ENCODE peak calls at places on chromosomes 6 and 20, in nine cellular contexts. One of them, this sample, is unnamed.

GRCh38 chr6:113671440-113671839 is 185.7 kb upstream of the MARCKS start:
- DNase-seq in foreskin fibroblast: no peak
- DNase-seq in AG10803: no peak
- DNase-seq in left ventricle myocardium inferior: no peak
- DNase-seq in ascending aorta: no peak
- DNase-seq in GM23338: no peak
- DNase-seq in fibroblast of the aortic adventitia: no peak
- DNase-seq in heart right ventricle: no peak
- DNase-seq in AG04450: peak; percentile 11
- DNase-seq in this sample: no peak

GRCh38 chr6:22940571-22941290 is 371.4 kb downstream of the HDGFL1 start:
- DNase-seq in foreskin fibroblast: peak; percentile 35
- DNase-seq in AG10803: peak; percentile 77
- DNase-seq in left ventricle myocardium inferior: no peak
- DNase-seq in ascending aorta: no peak
- DNase-seq in GM23338: no peak
- DNase-seq in fibroblast of the aortic adventitia: peak; percentile 66
- DNase-seq in heart right ventricle: no peak
- DNase-seq in AG04450: no peak
- DNase-seq in this sample: no peak

GRCh38 chr6:156791261-156791850 is 14.2 kb downstream of the ARID1B start:
- DNase-seq in foreskin fibroblast: peak; percentile 46
- DNase-seq in AG10803: peak; percentile 44
- DNase-seq in left ventricle myocardium inferior: no peak
- DNase-seq in ascending aorta: no peak
- DNase-seq in GM23338: peak; percentile 75
- DNase-seq in fibroblast of the aortic adventitia: peak; percentile 74
- DNase-seq in heart right ventricle: no peak
- DNase-seq in AG04450: no peak
- DNase-seq in this sample: peak; percentile 75

GRCh38 chr6:34243901-34244884 is 4.6 kb downstream of the SMIM29 start:
- DNase-seq in foreskin fibroblast: peak; percentile 98
- DNase-seq in AG10803: peak; percentile 85
- DNase-seq in left ventricle myocardium inferior: no peak
- DNase-seq in ascending aorta: peak; percentile 92
- DNase-seq in GM23338: peak; percentile 71
- DNase-seq in fibroblast of the aortic adventitia: peak; percentile 87
- DNase-seq in heart right ventricle: peak; percentile 52
- DNase-seq in AG04450: peak; percentile 72
- DNase-seq in this sample: peak; percentile 77

GRCh38 chr6:71072508-71072907 is 115.6 kb upstream of the B3GAT2 start:
- DNase-seq in foreskin fibroblast: peak; percentile 31
- DNase-seq in AG10803: no peak
- DNase-seq in left ventricle myocardium inferior: no peak
- DNase-seq in ascending aorta: no peak
- DNase-seq in GM23338: no peak
- DNase-seq in fibroblast of the aortic adventitia: no peak
- DNase-seq in heart right ventricle: no peak
- DNase-seq in AG04450: no peak
- DNase-seq in this sample: peak; percentile 76

GRCh38 chr6:11771473-11772048 is 7.0 kb downstream of the ADTRP start:
- DNase-seq in foreskin fibroblast: peak; percentile 51
- DNase-seq in AG10803: no peak
- DNase-seq in left ventricle myocardium inferior: no peak
- DNase-seq in ascending aorta: no peak
- DNase-seq in GM23338: no peak
- DNase-seq in fibroblast of the aortic adventitia: peak; percentile 52
- DNase-seq in heart right ventricle: no peak
- DNase-seq in AG04450: no peak
- DNase-seq in this sample: no peak

GRCh38 chr6:4134841-4135664 is at the start of gene ECI2:
- DNase-seq in foreskin fibroblast: peak; percentile 70
- DNase-seq in AG10803: peak; percentile 62
- DNase-seq in left ventricle myocardium inferior: peak; percentile 78
- DNase-seq in ascending aorta: peak; percentile 87
- DNase-seq in GM23338: peak; percentile 83
- DNase-seq in fibroblast of the aortic adventitia: peak; percentile 40
- DNase-seq in heart right ventricle: peak; percentile 79
- DNase-seq in AG04450: no peak
- DNase-seq in this sample: no peak

GRCh38 chr20:44745560-44746366 is at the start of gene KCNK15:
- DNase-seq in foreskin fibroblast: peak; percentile 61
- DNase-seq in AG10803: no peak
- DNase-seq in left ventricle myocardium inferior: peak; percentile 55
- DNase-seq in ascending aorta: peak; percentile 86
- DNase-seq in GM23338: peak; percentile 73
- DNase-seq in fibroblast of the aortic adventitia: no peak
- DNase-seq in heart right ventricle: peak; percentile 50
- DNase-seq in AG04450: no peak
- DNase-seq in this sample: no peak

GRCh38 chr6:159910342-159910741 is 19.6 kb downstream of the MAS1 start:
- DNase-seq in foreskin fibroblast: no peak
- DNase-seq in AG10803: no peak
- DNase-seq in left ventricle myocardium inferior: no peak
- DNase-seq in ascending aorta: no peak
- DNase-seq in GM23338: no peak
- DNase-seq in fibroblast of the aortic adventitia: no peak
- DNase-seq in heart right ventricle: no peak
- DNase-seq in AG04450: no peak
- DNase-seq in this sample: no peak

GRCh38 chr6:80548496-80548895 is 442.0 kb downstream of the BCKDHB start:
- DNase-seq in foreskin fibroblast: peak; percentile 89
- DNase-seq in AG10803: peak; percentile 98
- DNase-seq in left ventricle myocardium inferior: no peak
- DNase-seq in ascending aorta: no peak
- DNase-seq in GM23338: no peak
- DNase-seq in fibroblast of the aortic adventitia: peak; percentile 99
- DNase-seq in heart right ventricle: no peak
- DNase-seq in AG04450: no peak
- DNase-seq in this sample: no peak

GRCh38 chr20:48945840-48946514 is 24.5 kb downstream of the ARFGEF2 start:
- DNase-seq in foreskin fibroblast: peak; percentile 33
- DNase-seq in AG10803: peak; percentile 30
- DNase-seq in left ventricle myocardium inferior: no peak
- DNase-seq in ascending aorta: no peak
- DNase-seq in GM23338: no peak
- DNase-seq in fibroblast of the aortic adventitia: no peak
- DNase-seq in heart right ventricle: no peak
- DNase-seq in AG04450: no peak
- DNase-seq in this sample: no peak

GRCh38 chr6:54718541-54719023 is 128.0 kb upstream of the FAM83B start:
- DNase-seq in foreskin fibroblast: no peak
- DNase-seq in AG10803: no peak
- DNase-seq in left ventricle myocardium inferior: no peak
- DNase-seq in ascending aorta: no peak
- DNase-seq in GM23338: no peak
- DNase-seq in fibroblast of the aortic adventitia: no peak
- DNase-seq in heart right ventricle: no peak
- DNase-seq in AG04450: no peak
- DNase-seq in this sample: no peak

GRCh38 chr20:40991181-40991889 is 37.3 kb upstream of the TOP1 start:
- DNase-seq in foreskin fibroblast: peak; percentile 19
- DNase-seq in AG10803: no peak
- DNase-seq in left ventricle myocardium inferior: no peak
- DNase-seq in ascending aorta: peak; percentile 66
- DNase-seq in GM23338: no peak
- DNase-seq in fibroblast of the aortic adventitia: no peak
- DNase-seq in heart right ventricle: no peak
- DNase-seq in AG04450: no peak
- DNase-seq in this sample: no peak

GRCh38 chr20:62523473-62524203 is 47.8 kb upstream of the GATA5 start:
- DNase-seq in foreskin fibroblast: peak; percentile 26
- DNase-seq in AG10803: no peak
- DNase-seq in left ventricle myocardium inferior: no peak
- DNase-seq in ascending aorta: no peak
- DNase-seq in GM23338: peak; percentile 69
- DNase-seq in fibroblast of the aortic adventitia: no peak
- DNase-seq in heart right ventricle: no peak
- DNase-seq in AG04450: no peak
- DNase-seq in this sample: no peak

GRCh38 chr6:32790306-32790705 is 26.5 kb downstream of the HLA-DOB start:
- DNase-seq in foreskin fibroblast: peak; percentile 8
- DNase-seq in AG10803: no peak
- DNase-seq in left ventricle myocardium inferior: no peak
- DNase-seq in ascending aorta: no peak
- DNase-seq in GM23338: no peak
- DNase-seq in fibroblast of the aortic adventitia: no peak
- DNase-seq in heart right ventricle: no peak
- DNase-seq in AG04450: no peak
- DNase-seq in this sample: no peak

GRCh38 chr6:32785781-32786533 is 22.6 kb upstream of the HLA-DQB2 start:
- DNase-seq in foreskin fibroblast: peak; percentile 65
- DNase-seq in AG10803: peak; percentile 53
- DNase-seq in left ventricle myocardium inferior: no peak
- DNase-seq in ascending aorta: no peak
- DNase-seq in GM23338: peak; percentile 83
- DNase-seq in fibroblast of the aortic adventitia: peak; percentile 63
- DNase-seq in heart right ventricle: no peak
- DNase-seq in AG04450: no peak
- DNase-seq in this sample: peak; percentile 9
- H3K4me3 ChIP-seq in foreskin fibroblast: no peak overlapping the region
- H3K4me3 ChIP-seq in AG10803: no peak overlapping the region
- H3K4me3 ChIP-seq in left ventricle myocardium inferior: no peak overlapping the region
- H3K4me3 ChIP-seq in ascending aorta: no peak overlapping the region
- H3K4me3 ChIP-seq in GM23338: no peak overlapping the region
- H3K4me3 ChIP-seq in fibroblast of the aortic adventitia: no peak overlapping the region
- H3K4me3 ChIP-seq in heart right ventricle: no peak overlapping the region
- H3K4me3 ChIP-seq in AG04450: no peak overlapping the region
- H3K4me3 ChIP-seq in this sample: no peak overlapping the region

DNA sequence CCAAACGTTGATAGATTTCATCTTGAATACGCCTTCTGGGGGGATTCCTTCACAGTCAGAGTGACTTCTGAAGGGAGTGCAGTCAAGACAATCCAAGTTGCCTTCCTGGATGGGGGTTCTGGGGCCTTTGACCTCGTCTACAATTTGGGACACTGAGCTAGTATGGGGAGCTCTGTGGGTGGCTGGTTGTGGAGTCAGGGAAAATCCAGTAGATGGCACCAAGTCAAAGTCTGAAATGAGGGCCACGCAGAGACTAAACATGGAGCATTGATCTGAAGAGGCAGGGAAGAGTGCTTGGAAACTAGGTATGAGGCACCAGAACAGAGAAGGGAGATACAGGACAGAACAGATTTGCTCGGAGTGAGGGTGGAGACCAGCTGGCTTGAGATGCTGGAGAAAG is 43.6 kb upstream of the CCN6 start:
- DNase-seq in foreskin fibroblast: no peak
- DNase-seq in AG10803: no peak
- DNase-seq in left ventricle myocardium inferior: no peak
- DNase-seq in ascending aorta: no peak
- DNase-seq in GM23338: no peak
- DNase-seq in fibroblast of the aortic adventitia: no peak
- DNase-seq in heart right ventricle: no peak
- DNase-seq in AG04450: no peak
- DNase-seq in this sample: no peak
- TF ChIP-seq CTCF in foreskin fibroblast: no peak
- TF ChIP-seq CTCF in AG10803: no peak
- TF ChIP-seq CTCF in left ventricle myocardium inferior: no peak
- TF ChIP-seq CTCF in ascending aorta: no peak
- TF ChIP-seq CTCF in GM23338: no peak
- TF ChIP-seq CTCF in fibroblast of the aortic adventitia: no peak
- TF ChIP-seq CTCF in heart right ventricle: no peak
- TF ChIP-seq CTCF in AG04450: no peak
- TF ChIP-seq CTCF in this sample: no peak

GRCh38 chr6:150978631-150979030 is 113.1 kb downstream of the MTHFD1L start:
- DNase-seq in foreskin fibroblast: no peak
- DNase-seq in AG10803: no peak
- DNase-seq in left ventricle myocardium inferior: no peak
- DNase-seq in ascending aorta: no peak
- DNase-seq in GM23338: no peak
- DNase-seq in fibroblast of the aortic adventitia: no peak
- DNase-seq in heart right ventricle: no peak
- DNase-seq in AG04450: no peak
- DNase-seq in this sample: no peak

GRCh38 chr6:150975136-150975535 is 109.6 kb downstream of the MTHFD1L start:
- DNase-seq in foreskin fibroblast: no peak
- DNase-seq in AG10803: no peak
- DNase-seq in left ventricle myocardium inferior: no peak
- DNase-seq in ascending aorta: no peak
- DNase-seq in GM23338: no peak
- DNase-seq in fibroblast of the aortic adventitia: no peak
- DNase-seq in heart right ventricle: no peak
- DNase-seq in AG04450: no peak
- DNase-seq in this sample: no peak

GRCh38 chr6:150979826-150980225 is 114.3 kb downstream of the MTHFD1L start:
- DNase-seq in foreskin fibroblast: no peak
- DNase-seq in AG10803: no peak
- DNase-seq in left ventricle myocardium inferior: no peak
- DNase-seq in ascending aorta: no peak
- DNase-seq in GM23338: no peak
- DNase-seq in fibroblast of the aortic adventitia: no peak
- DNase-seq in heart right ventricle: no peak
- DNase-seq in AG04450: peak; percentile 27
- DNase-seq in this sample: no peak

GRCh38 chr6:150981095-150981494 is 115.6 kb downstream of the MTHFD1L start:
- DNase-seq in foreskin fibroblast: no peak
- DNase-seq in AG10803: no peak
- DNase-seq in left ventricle myocardium inferior: no peak
- DNase-seq in ascending aorta: no peak
- DNase-seq in GM23338: no peak
- DNase-seq in fibroblast of the aortic adventitia: no peak
- DNase-seq in heart right ventricle: no peak
- DNase-seq in AG04450: no peak
- DNase-seq in this sample: no peak

GRCh38 chr6:150977276-150977675 is 111.8 kb downstream of the MTHFD1L start:
- DNase-seq in foreskin fibroblast: peak; percentile 41
- DNase-seq in AG10803: peak; percentile 47
- DNase-seq in left ventricle myocardium inferior: no peak
- DNase-seq in ascending aorta: no peak
- DNase-seq in GM23338: no peak
- DNase-seq in fibroblast of the aortic adventitia: no peak
- DNase-seq in heart right ventricle: no peak
- DNase-seq in AG04450: no peak
- DNase-seq in this sample: no peak
- H3K4me3 ChIP-seq in foreskin fibroblast: no peak overlapping the region
- H3K4me3 ChIP-seq in AG10803: no peak overlapping the region
- H3K4me3 ChIP-seq in left ventricle myocardium inferior: no peak overlapping the region
- H3K4me3 ChIP-seq in ascending aorta: no peak overlapping the region
- H3K4me3 ChIP-seq in GM23338: no peak overlapping the region
- H3K4me3 ChIP-seq in fibroblast of the aortic adventitia: no peak overlapping the region
- H3K4me3 ChIP-seq in heart right ventricle: no peak overlapping the region
- H3K4me3 ChIP-seq in AG04450: no peak overlapping the region
- H3K4me3 ChIP-seq in this sample: no peak overlapping the region

DNA sequence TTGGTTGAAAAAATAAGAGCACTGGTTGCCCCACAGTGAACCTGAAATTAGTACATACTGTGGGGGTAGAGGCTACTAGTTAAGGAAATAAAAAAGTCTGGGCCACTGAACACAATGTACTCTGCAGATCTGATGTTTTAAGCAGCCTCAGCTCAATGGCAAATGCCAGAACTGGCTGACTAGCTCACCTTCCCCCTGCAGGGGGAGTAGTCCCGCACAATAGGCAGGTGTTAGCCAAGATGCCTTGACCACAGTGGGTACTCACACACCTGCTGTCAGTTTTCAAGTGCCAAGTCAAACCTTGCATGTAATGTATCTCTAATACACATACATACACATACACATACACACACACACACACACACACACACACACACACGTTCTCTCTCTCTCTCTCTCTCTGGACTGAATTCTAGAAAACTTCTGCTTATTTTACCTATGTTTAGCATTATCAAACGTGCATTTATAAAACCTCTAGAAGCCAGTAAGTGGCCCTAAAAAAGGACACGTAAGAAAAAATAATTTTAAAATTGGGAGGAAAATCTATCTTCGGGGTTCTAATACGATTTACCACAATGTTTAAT is 36.1 kb downstream of the GMDS start:
- DNase-seq in foreskin fibroblast: peak; percentile 47
- DNase-seq in AG10803: no peak
- DNase-seq in left ventricle myocardium inferior: no peak
- DNase-seq in ascending aorta: no peak
- DNase-seq in GM23338: peak; percentile 86
- DNase-seq in fibroblast of the aortic adventitia: peak; percentile 18
- DNase-seq in heart right ventricle: no peak
- DNase-seq in AG04450: no peak
- DNase-seq in this sample: no peak
- TF ChIP-seq CTCF in foreskin fibroblast: peak; percentile 67
- TF ChIP-seq CTCF in AG10803: peak; percentile 40
- TF ChIP-seq CTCF in left ventricle myocardium inferior: peak; percentile 54
- TF ChIP-seq CTCF in ascending aorta: peak; percentile 40
- TF ChIP-seq CTCF in GM23338: peak; percentile 75
- TF ChIP-seq CTCF in fibroblast of the aortic adventitia: peak; percentile 52
- TF ChIP-seq CTCF in heart right ventricle: peak; percentile 44
- TF ChIP-seq CTCF in AG04450: peak; percentile 63
- TF ChIP-seq CTCF in this sample: peak; percentile 85